ENCODE peak calls at places on chromosomes 4 and X, in eight cellular contexts. F, Y, W, C, L, M, E and S are unnamed samples.

GRCh38 chr4:991451-992296 is 1.5 kb downstream of the SLC26A1 start:
- DNase-seq in F (no peak), Y (no peak), W (no peak), C (no peak), L (no peak), M (no peak), E (no peak), S (no peak)

GRCh38 chr4:2583517-2583916 is 47.1 kb downstream of the FAM193A start:
- DNase-seq in F (no peak), Y (no peak), W (no peak), C (no peak), L (no peak), M (peak; percentile 26), E (no peak), S (no peak)

GRCh38 chrX:9291666-9292065 is 173.2 kb upstream of the TBL1X start:
- DNase-seq in F (no peak), Y (no peak), W (peak; percentile 23), C (peak; percentile 93), L (no peak), M (no peak), E (peak; percentile 14), S (no peak)

GRCh38 chr4:135277116-135277979 is 1075.8 kb upstream of the PABPC4L start:
- DNase-seq in F (no peak), Y (no peak), W (no peak), C (no peak), L (no peak), M (no peak), E (no peak), S (no peak)

GRCh38 chrX:7146703-7147430 is 645 bp upstream of the STS start:
- DNase-seq in F (no peak), Y (no peak), W (no peak), C (no peak), L (peak; percentile 46), M (no peak), E (peak; percentile 56), S (peak; percentile 59)

GRCh38 chrX:129823115-129823514 is 20.6 kb downstream of the ZDHHC9 start:
- DNase-seq in F (no peak), Y (peak; percentile 39), W (no peak), C (no peak), L (no peak), M (no peak), E (peak; percentile 70), S (peak; percentile 71)

GRCh38 chrX:40169193-40170086 is 71.7 kb upstream of the BCOR start:
- DNase-seq in F (no peak), Y (no peak), W (peak; percentile 21), C (peak; percentile 82), L (peak; percentile 82), M (peak; percentile 43), E (peak; percentile 94), S (peak; percentile 92)

GRCh38 chr4:128776794-128777216 is 32.7 kb upstream of the JADE1 start:
- DNase-seq in F (no peak), Y (no peak), W (peak; percentile 1), C (peak; percentile 5), L (no peak), M (peak; percentile 98), E (peak; percentile 44), S (no peak)

GRCh38 chr4:186486172-186486571 is 69.2 kb downstream of the MTNR1A start:
- DNase-seq in F (no peak), Y (no peak), W (no peak), C (no peak), L (no peak), M (no peak), E (no peak), S (no peak)

GRCh38 chrX:130001893-130002292 is 19.5 kb downstream of the BCORL1 start:
- DNase-seq in F (no peak), Y (no peak), W (no peak), C (no peak), L (no peak), M (no peak), E (no peak), S (no peak)

GRCh38 chr4:7629855-7630254 is 195.1 kb upstream of the PSAPL1 start:
- DNase-seq in F (no peak), Y (no peak), W (no peak), C (no peak), L (no peak), M (no peak), E (no peak), S (no peak)

GRCh38 chr4:142274137-142274536 is 572.0 kb downstream of the INPP4B start:
- DNase-seq in F (no peak), Y (no peak), W (no peak), C (no peak), L (no peak), M (peak; percentile 21), E (no peak), S (no peak)

GRCh38 chr4:105436414-105436813 is 37.4 kb downstream of the PPA2 start:
- DNase-seq in F (no peak), Y (no peak), W (no peak), C (no peak), L (no peak), M (no peak), E (no peak), S (no peak)

GRCh38 chr4:24912252-24913098 is at the start of gene CCDC149:
- DNase-seq in F (peak; percentile 84), Y (peak; percentile 14), W (peak; percentile 92), C (peak; percentile 93), L (peak; percentile 76), M (no peak), E (peak; percentile 70), S (no peak)

GRCh38 chrX:42694260-42694815 is 83.6 kb downstream of the PPP1R2C start:
- DNase-seq in F (no peak), Y (no peak), W (no peak), C (no peak), L (no peak), M (no peak), E (no peak), S (no peak)

GRCh38 chr4:141195095-141195707 is 25.5 kb upstream of the ZNF330 start:
- DNase-seq in F (no peak), Y (no peak), W (no peak), C (no peak), L (no peak), M (no peak), E (no peak), S (no peak)

GRCh38 chrX:70444326-70445196 is at the start of gene DLG3:
- DNase-seq in F (no peak), Y (peak; percentile 29), W (no peak), C (peak; percentile 61), L (no peak), M (no peak), E (peak; percentile 82), S (no peak)

GRCh38 chrX:74280759-74281158 is 23.2 kb upstream of the ZCCHC13 start:
- DNase-seq in F (no peak), Y (no peak), W (no peak), C (no peak), L (no peak), M (no peak), E (no peak), S (no peak)

GRCh38 chr4:168051526-168051925 is 40.8 kb upstream of the ANXA10 start:
- DNase-seq in F (no peak), Y (no peak), W (no peak), C (no peak), L (no peak), M (no peak), E (no peak), S (no peak)

GRCh38 chr4:6959261-6959660 is 49.6 kb downstream of the TBC1D14 start:
- DNase-seq in F (peak; percentile 47), Y (no peak), W (no peak), C (no peak), L (no peak), M (no peak), E (no peak), S (no peak)

GRCh38 chr4:4838602-4839470 is 20.6 kb upstream of the MSX1 start:
- DNase-seq in F (peak; percentile 56), Y (no peak), W (no peak), C (no peak), L (no peak), M (no peak), E (no peak), S (no peak)

GRCh38 chr4:140004580-140005314 is 149.2 kb downstream of the MAML3 start:
- DNase-seq in F (no peak), Y (no peak), W (no peak), C (peak; percentile 52), L (no peak), M (no peak), E (no peak), S (no peak)